ENCODE peak calls at places on chromosome 17, in eight cellular contexts. W, T, G, Y, U, R, X and D are unnamed samples.

GRCh38 chr17:77329741-77330531 is 189.2 kb downstream of the SEC14L1 start:
- DNase-seq in T (no peak), U (no peak), W (no peak), X (no peak), Y (no peak), G (no peak), R (peak), D (no peak)

GRCh38 chr17:42188749-42189650 is 3.7 kb upstream of the HCRT start:
- DNase-seq in T (no peak), Y (no peak), W (no peak), R (no peak), G (peak), X (no peak), U (no peak), D (no peak)

GRCh38 chr17:7133916-7134315 is 19.3 kb upstream of the ASGR2 start:
- DNase-seq in Y (no peak), U (no peak), G (no peak), X (no peak), R (peak), T (no peak), W (no peak), D (no peak)

GRCh38 chr17:79420318-79421243 is 190.3 kb downstream of the RBFOX3 start:
- DNase-seq in W (no peak), Y (peak), R (peak), X (no peak), G (no peak), T (peak), U (no peak), D (no peak)

GRCh38 chr17:31093866-31094599 is 744 bp upstream of the NF1 start:
- DNase-seq in Y (no peak), R (no peak), T (no peak), G (no peak), X (no peak), W (no peak), U (no peak), D (no peak)

GRCh38 chr17:40345161-40346034 is 19.1 kb downstream of the GJD3 start:
- DNase-seq in R (peak), G (no peak), T (no peak), X (no peak), U (peak), Y (peak), W (peak), D (peak)

GRCh38 chr17:57657211-57657610 is 87.9 kb downstream of the CCDC182 start:
- DNase-seq in X (no peak), T (no peak), U (no peak), R (no peak), W (no peak), G (no peak), Y (no peak), D (no peak)

GRCh38 chr17:79803997-79804855 is 7.3 kb upstream of the CBX8 start:
- DNase-seq in U (no peak), X (no peak), T (no peak), G (peak), R (peak), Y (no peak), W (no peak), D (no peak)

GRCh38 chr17:39820987-39821386 is 43.1 kb downstream of the IKZF3 start:
- DNase-seq in W (no peak), G (no peak), Y (no peak), U (no peak), X (no peak), T (no peak), R (no peak), D (no peak)

GRCh38 chr17:29980261-29980660 is 38.8 kb downstream of the EFCAB5 start:
- DNase-seq in W (no peak), R (no peak), Y (no peak), X (no peak), U (no peak), G (no peak), T (no peak), D (no peak)

GRCh38 chr17:47895254-47895855 is 681 bp upstream of the SP2 start:
- DNase-seq in X (no peak), U (peak), Y (peak), G (no peak), W (no peak), R (no peak), T (no peak), D (peak)